ENCODE peak calls at places on chromosome 22, in five cellular contexts. One of them, this sample, is unnamed.

GRCh38 chr22:23775779-23776375 is 3.2 kb downstream of the MMP11 start:
- DNase-seq in GM12878: no peak
- DNase-seq in HepG2: no peak
- DNase-seq in H1: no peak
- DNase-seq in SK-N-SH: no peak
- DNase-seq in this sample: no peak

GRCh38 chr22:41127447-41127846 is 35.1 kb downstream of the EP300 start:
- DNase-seq in GM12878: no peak
- DNase-seq in SK-N-SH: no peak
- DNase-seq in HepG2: no peak
- DNase-seq in H1: no peak
- DNase-seq in this sample: no peak

GRCh38 chr22:45503071-45503815 is 560 bp downstream of the FBLN1 start:
- DNase-seq in H1: peak
- DNase-seq in HepG2: no peak
- DNase-seq in GM12878: no peak
- DNase-seq in SK-N-SH: peak
- DNase-seq in this sample: no peak

GRCh38 chr22:39808087-39808486 is 85.5 kb downstream of the ENTHD1 start:
- DNase-seq in H1: peak
- DNase-seq in SK-N-SH: peak
- DNase-seq in HepG2: peak
- DNase-seq in GM12878: no peak
- DNase-seq in this sample: peak

GRCh38 chr22:16824718-16825687 is at the start of gene XKR3:
- DNase-seq in H1: no peak
- DNase-seq in SK-N-SH: no peak
- DNase-seq in HepG2: no peak
- DNase-seq in GM12878: peak
- DNase-seq in this sample: peak

GRCh38 chr22:41816871-41817270 is 16.0 kb upstream of the SREBF2 start:
- DNase-seq in GM12878: no peak
- DNase-seq in H1: no peak
- DNase-seq in SK-N-SH: no peak
- DNase-seq in HepG2: no peak
- DNase-seq in this sample: no peak

GRCh38 chr22:29408925-29409324 is 20.6 kb upstream of the AP1B1 start:
- DNase-seq in HepG2: no peak
- DNase-seq in SK-N-SH: no peak
- DNase-seq in H1: no peak
- DNase-seq in GM12878: no peak
- DNase-seq in this sample: no peak

GRCh38 chr22:46592390-46592872 is 27.8 kb upstream of the GRAMD4 start:
- DNase-seq in H1: no peak
- DNase-seq in GM12878: no peak
- DNase-seq in HepG2: no peak
- DNase-seq in SK-N-SH: no peak
- DNase-seq in this sample: no peak

GRCh38 chr22:41940853-41941765 is 5.8 kb downstream of the CENPM start:
- DNase-seq in HepG2: peak
- DNase-seq in SK-N-SH: peak
- DNase-seq in GM12878: no peak
- DNase-seq in H1: peak
- DNase-seq in this sample: peak

GRCh38 chr22:20537325-20537756 is 29.9 kb downstream of the MED15 start:
- DNase-seq in H1: no peak
- DNase-seq in SK-N-SH: no peak
- DNase-seq in GM12878: no peak
- DNase-seq in HepG2: no peak
- DNase-seq in this sample: no peak

GRCh38 chr22:25113316-25113721 is 86.3 kb upstream of the CRYBB3 start:
- DNase-seq in SK-N-SH: no peak
- DNase-seq in H1: no peak
- DNase-seq in HepG2: no peak
- DNase-seq in GM12878: no peak
- DNase-seq in this sample: no peak

GRCh38 chr22:41216984-41217383 is 11.9 kb downstream of the L3MBTL2 start:
- DNase-seq in H1: no peak
- DNase-seq in SK-N-SH: no peak
- DNase-seq in HepG2: no peak
- DNase-seq in GM12878: no peak
- DNase-seq in this sample: no peak

GRCh38 chr22:20324139-20324516 is 4.3 kb upstream of the DGCR6L start:
- DNase-seq in GM12878: no peak
- DNase-seq in HepG2: peak
- DNase-seq in SK-N-SH: no peak
- DNase-seq in H1: no peak
- DNase-seq in this sample: no peak

GRCh38 chr22:40046126-40046525 is 51.4 kb downstream of the FAM83F start:
- DNase-seq in SK-N-SH: no peak
- DNase-seq in H1: no peak
- DNase-seq in GM12878: no peak
- DNase-seq in HepG2: no peak
- DNase-seq in this sample: no peak

GRCh38 chr22:47354668-47355387 is 592.4 kb downstream of the TBC1D22A start:
- DNase-seq in SK-N-SH: no peak
- DNase-seq in HepG2: no peak
- DNase-seq in H1: no peak
- DNase-seq in GM12878: no peak
- DNase-seq in this sample: no peak

GRCh38 chr22:28609921-28610320 is 69.7 kb downstream of the TTC28 start:
- DNase-seq in H1: no peak
- DNase-seq in HepG2: no peak
- DNase-seq in GM12878: no peak
- DNase-seq in SK-N-SH: no peak
- DNase-seq in this sample: no peak

GRCh38 chr22:25747245-25747944 is 5.4 kb downstream of the MYO18B start:
- DNase-seq in H1: no peak
- DNase-seq in GM12878: no peak
- DNase-seq in HepG2: peak
- DNase-seq in SK-N-SH: peak
- DNase-seq in this sample: no peak

GRCh38 chr22:46536559-46537220 is 730 bp downstream of the CELSR1 start:
- DNase-seq in HepG2: no peak
- DNase-seq in H1: peak
- DNase-seq in SK-N-SH: peak
- DNase-seq in GM12878: no peak
- DNase-seq in this sample: no peak

GRCh38 chr22:26892401-26893033 is 235.1 kb downstream of the MIAT start:
- DNase-seq in GM12878: no peak
- DNase-seq in SK-N-SH: no peak
- DNase-seq in HepG2: no peak
- DNase-seq in H1: peak
- DNase-seq in this sample: no peak
- TF ChIP-seq GABPA in GM12878: no peak
- TF ChIP-seq GABPA in SK-N-SH: no peak
- TF ChIP-seq GABPA in HepG2: no peak
- TF ChIP-seq GABPA in H1: no peak
- TF ChIP-seq GABPA in this sample: no peak

DNA sequence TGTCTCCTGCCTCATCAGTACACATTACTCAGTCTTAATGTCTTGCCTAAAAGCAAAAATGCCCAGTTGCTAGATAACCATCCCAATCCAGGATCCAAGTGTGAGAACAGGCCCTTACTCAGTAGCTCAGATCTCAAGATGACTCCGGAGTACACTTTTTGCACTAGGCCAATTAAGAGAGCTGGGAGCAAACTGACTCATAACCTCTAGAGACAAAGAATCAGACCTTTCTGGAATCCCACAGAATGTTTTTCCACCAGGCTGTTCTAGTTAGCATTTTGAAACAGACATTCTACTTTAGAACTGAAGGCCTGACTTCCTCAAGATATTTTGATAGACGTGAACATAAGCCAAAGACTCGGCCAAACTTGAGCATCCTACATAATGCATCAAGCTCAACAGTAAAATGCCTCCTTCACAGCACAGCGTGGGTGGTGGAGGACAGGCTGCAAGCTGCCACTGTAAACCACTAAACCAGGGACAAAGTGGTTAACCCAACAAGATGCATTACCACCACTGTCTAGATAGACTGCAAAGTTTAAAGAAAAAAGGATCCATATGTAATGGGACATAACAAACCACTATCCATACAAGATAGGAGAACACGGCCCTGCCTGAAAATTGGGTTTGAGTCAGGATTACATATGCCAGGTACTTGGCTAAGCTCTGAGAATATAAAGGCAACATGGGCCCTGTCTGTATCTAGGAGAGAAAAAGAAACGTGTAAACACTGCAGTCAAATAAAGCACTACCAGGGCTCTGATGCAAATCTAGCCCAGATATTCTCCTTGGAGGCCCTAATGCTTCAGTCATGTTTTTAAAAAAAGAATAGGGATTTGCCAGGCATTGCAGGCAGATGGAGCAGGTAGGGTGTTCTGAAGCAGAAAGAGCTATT is 48.3 kb downstream of the MYH9 start:
- DNase-seq in GM12878: no peak
- DNase-seq in SK-N-SH: no peak
- DNase-seq in HepG2: no peak
- DNase-seq in H1: no peak
- DNase-seq in this sample: no peak
- H3K4me3 ChIP-seq in GM12878: no peak
- H3K4me3 ChIP-seq in SK-N-SH: no peak
- H3K4me3 ChIP-seq in HepG2: no peak
- H3K4me3 ChIP-seq in H1: no peak
- H3K4me3 ChIP-seq in this sample: no peak

GRCh38 chr22:17888439-17888838 is 114.2 kb upstream of the BID start:
- DNase-seq in SK-N-SH: no peak
- DNase-seq in GM12878: no peak
- DNase-seq in HepG2: no peak
- DNase-seq in H1: no peak
- DNase-seq in this sample: no peak

GRCh38 chr22:17890892-17891291 is 116.6 kb upstream of the BID start:
- DNase-seq in HepG2: no peak
- DNase-seq in GM12878: no peak
- DNase-seq in H1: no peak
- DNase-seq in SK-N-SH: no peak
- DNase-seq in this sample: no peak

GRCh38 chr22:17891427-17892167 is 117.3 kb upstream of the BID start:
- DNase-seq in GM12878: no peak
- DNase-seq in HepG2: peak
- DNase-seq in SK-N-SH: peak
- DNase-seq in H1: peak
- DNase-seq in this sample: no peak

GRCh38 chr22:17890245-17890671 is 116.0 kb upstream of the BID start:
- DNase-seq in H1: no peak
- DNase-seq in SK-N-SH: no peak
- DNase-seq in GM12878: no peak
- DNase-seq in HepG2: no peak
- DNase-seq in this sample: no peak

DNA sequence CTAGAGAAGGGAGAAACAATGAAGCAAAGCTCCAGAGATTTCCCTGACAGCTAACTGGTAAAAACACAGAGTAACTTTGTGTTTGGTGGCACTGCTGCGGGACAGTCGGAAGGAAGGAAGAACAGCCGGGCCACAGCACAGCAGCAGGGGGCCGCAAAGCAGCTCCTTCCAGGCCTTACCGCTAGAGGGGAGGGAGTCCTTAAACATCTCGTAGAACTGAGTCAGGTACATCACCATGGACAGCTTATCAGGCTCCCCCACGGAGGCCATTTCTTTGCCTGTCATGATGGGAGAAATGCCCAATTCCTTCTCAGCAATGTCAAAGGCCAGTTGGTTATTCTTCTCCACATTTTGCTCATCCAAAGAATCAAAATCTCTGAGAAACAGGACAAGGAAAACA is 114.6 kb upstream of the BID start:
- DNase-seq in GM12878: no peak
- DNase-seq in HepG2: no peak
- DNase-seq in H1: peak
- DNase-seq in SK-N-SH: no peak
- DNase-seq in this sample: no peak
- TF ChIP-seq GABPA in GM12878: no peak
- TF ChIP-seq GABPA in HepG2: no peak
- TF ChIP-seq GABPA in H1: no peak
- TF ChIP-seq GABPA in SK-N-SH: no peak
- TF ChIP-seq GABPA in this sample: no peak

GRCh38 chr22:32801436-32802290 is at the start of gene TIMP3:
- DNase-seq in H1: peak
- DNase-seq in HepG2: no peak
- DNase-seq in GM12878: no peak
- DNase-seq in SK-N-SH: peak
- DNase-seq in this sample: no peak
- H3K4me3 ChIP-seq in H1: peak
- H3K4me3 ChIP-seq in HepG2: peak
- H3K4me3 ChIP-seq in GM12878: no peak
- H3K4me3 ChIP-seq in SK-N-SH: peak
- H3K4me3 ChIP-seq in this sample: no peak

DNA sequence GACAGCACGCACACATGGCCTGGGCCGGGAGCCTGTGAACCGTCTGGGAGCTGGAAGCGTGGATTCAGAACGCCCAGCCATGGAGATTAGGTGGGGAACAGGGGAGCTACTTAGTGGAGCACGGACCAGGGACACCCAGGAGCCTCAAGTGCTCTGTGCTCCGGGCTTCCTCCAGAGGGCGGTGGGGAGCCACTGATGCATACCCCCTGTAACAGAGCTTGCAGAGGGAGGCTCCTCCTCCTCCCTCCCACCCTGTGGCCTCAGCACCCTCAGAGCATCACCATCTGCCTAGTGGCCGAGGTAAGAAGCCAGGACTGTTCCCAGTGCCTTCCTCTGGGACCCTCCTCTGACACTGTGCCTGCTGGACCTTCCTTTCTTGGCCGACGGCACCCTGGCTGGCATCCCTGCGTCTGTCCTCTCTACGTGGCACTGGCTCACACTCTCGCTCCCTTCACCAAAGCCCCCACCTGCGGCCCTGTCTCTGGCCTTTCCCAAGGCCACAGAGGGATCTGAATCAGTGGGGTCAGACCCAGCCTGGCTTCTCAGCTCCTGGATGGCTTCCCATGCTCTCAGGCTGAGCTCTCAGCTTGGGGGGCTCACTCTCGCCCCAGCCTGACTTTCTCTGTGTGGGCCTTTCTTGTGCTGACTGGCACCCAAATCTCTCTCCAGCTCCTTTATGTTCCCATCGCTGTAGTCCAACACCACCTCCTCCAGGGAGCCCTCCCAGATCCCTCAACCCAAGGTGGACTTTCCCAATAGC is 780.9 kb downstream of the BRD1 start:
- DNase-seq in GM12878: no peak
- DNase-seq in HepG2: peak
- DNase-seq in SK-N-SH: peak
- DNase-seq in H1: peak
- DNase-seq in this sample: peak
- TF ChIP-seq GABPA in GM12878: no peak
- TF ChIP-seq GABPA in HepG2: no peak
- TF ChIP-seq GABPA in SK-N-SH: no peak
- TF ChIP-seq GABPA in H1: peak
- TF ChIP-seq GABPA in this sample: no peak

This sample was measured in HL-60.